ENCODE peak calls at places on chromosomes 2 and 18, in eight cellular contexts. W is SK-N-SH, U is trophoblast cell, D is MM.1S, C is neuronal stem cell, G is GM23248, H is GM23338, I is neural progenitor cell. A is an unnamed sample.

GRCh38 chr18:45654677-45655076 is 39.4 kb downstream of the SLC14A2 start:
- DNase-seq in W (no peak), U (no peak), D (no peak), C (no peak), G (no peak), H (no peak), I (no peak), A (no peak)

GRCh38 chr2:207167129-207167923 is 1.6 kb upstream of the KLF7 start:
- DNase-seq in W (no peak), U (no peak), D (no peak), C (no peak), G (peak), H (no peak), I (no peak), A (no peak)

GRCh38 chr2:172999641-173000387 is 75.8 kb upstream of the MAP3K20 start:
- DNase-seq in W (no peak), U (no peak), D (no peak), C (no peak), G (peak), H (no peak), I (no peak), A (no peak)

GRCh38 chr2:28558918-28559317 is 63.1 kb downstream of the PLB1 start:
- DNase-seq in W (no peak), U (no peak), D (no peak), C (no peak), G (no peak), H (no peak), I (no peak), A (no peak)

GRCh38 chr2:86831537-86831936 is 30.1 kb downstream of the CD8B start:
- DNase-seq in W (no peak), U (no peak), D (no peak), C (no peak), G (no peak), H (no peak), I (no peak), A (no peak)

GRCh38 chr2:20135631-20136050 is 84.2 kb upstream of the LAPTM4A start:
- DNase-seq in W (peak), U (peak), D (peak), C (peak), G (peak), H (peak), I (peak), A (peak)

GRCh38 chr2:234863043-234863934 is 88.5 kb upstream of the SH3BP4 start:
- DNase-seq in W (no peak), U (peak), D (no peak), C (no peak), G (peak), H (peak), I (no peak), A (peak)

GRCh38 chr18:25830787-25831186 is 259.6 kb downstream of the SS18 start:
- DNase-seq in W (no peak), U (peak), D (no peak), C (no peak), G (peak), H (no peak), I (no peak), A (peak)

DNA sequence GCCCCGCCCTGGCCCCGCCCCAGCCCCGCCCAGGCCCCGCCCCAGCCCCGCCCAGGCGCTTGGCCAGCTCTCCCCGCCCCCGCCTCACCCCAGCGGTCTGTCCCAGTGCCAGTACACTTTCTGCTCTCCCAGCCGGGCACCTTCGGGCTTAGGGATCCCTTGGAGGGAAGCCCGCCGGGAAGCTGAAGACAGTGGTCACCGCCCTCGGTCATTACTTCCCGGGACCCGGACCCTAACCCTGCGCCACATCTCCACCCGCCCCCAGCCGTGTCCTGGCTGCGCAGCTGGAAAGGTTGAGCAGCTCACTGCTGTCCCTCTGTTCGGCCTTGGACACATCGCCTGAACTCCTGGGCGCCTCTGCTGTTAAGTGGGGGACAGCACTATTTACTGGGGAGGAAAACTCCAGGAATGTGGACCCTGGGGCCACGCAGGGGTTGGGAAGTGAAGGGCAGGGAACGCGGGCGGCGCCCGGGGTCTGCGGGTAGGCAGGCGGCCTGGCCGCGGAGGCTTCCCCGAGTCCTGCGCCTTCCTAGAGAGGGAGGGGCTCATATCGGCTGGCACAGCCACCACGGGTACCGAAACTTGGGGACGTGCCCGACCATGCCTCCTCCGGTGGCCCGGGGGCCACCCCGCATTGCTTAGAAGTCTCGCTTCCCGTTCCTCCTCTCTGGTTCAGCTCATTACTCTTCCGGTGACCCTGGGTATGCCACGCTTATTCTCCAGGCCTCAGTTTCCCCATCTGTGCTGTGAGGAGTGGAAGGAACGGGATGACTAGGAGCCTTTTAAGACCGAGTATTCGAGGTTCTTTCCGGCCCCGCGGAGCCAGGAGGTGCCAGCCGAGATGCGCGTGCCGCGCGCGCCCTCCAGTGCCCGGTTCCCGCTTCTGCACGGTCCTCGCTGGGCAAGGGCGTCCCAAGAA is 121.0 kb downstream of the GYPC start:
- DNase-seq in W (peak), U (peak), D (peak), C (peak), G (peak), H (peak), I (peak), A (peak)
- H2AFZ ChIP-seq in W (no peak), U (peak), D (peak), C (peak), G (peak), H (peak), I (peak), A (peak)

GRCh38 chr2:178267660-178268059 is 73.3 kb downstream of the OSBPL6 start:
- DNase-seq in W (no peak), U (no peak), D (no peak), C (no peak), G (no peak), H (no peak), I (no peak), A (no peak)

GRCh38 chr2:178271629-178272333 is 77.5 kb downstream of the OSBPL6 start:
- DNase-seq in W (no peak), U (no peak), D (no peak), C (no peak), G (peak), H (no peak), I (no peak), A (peak)

GRCh38 chr2:178269825-178270224 is 75.5 kb downstream of the OSBPL6 start:
- DNase-seq in W (no peak), U (no peak), D (no peak), C (no peak), G (no peak), H (no peak), I (no peak), A (no peak)

GRCh38 chr2:178268435-178268834 is 74.1 kb downstream of the OSBPL6 start:
- DNase-seq in W (no peak), U (no peak), D (no peak), C (no peak), G (peak), H (no peak), I (no peak), A (no peak)

DNA sequence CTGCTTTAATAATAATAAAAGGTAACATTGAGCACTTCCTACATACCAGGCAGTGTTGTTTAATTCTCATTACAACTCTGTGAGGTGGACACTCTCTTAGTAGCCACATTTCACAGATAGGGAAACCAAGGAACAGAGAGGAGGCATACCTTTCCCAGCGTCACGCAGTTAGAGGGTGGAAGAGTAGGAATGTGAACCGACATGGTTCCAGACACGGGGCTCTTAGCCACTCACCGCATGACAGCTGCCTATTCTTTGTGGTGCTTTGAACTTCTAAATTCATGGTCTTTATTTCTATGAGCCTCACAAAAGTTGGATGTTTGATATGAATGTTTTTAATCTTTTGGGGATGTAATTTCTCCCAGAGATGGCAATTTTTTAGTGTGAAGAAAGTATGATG is 76.0 kb downstream of the OSBPL6 start:
- DNase-seq in W (no peak), U (no peak), D (no peak), C (no peak), G (no peak), H (no peak), I (no peak), A (no peak)
- H3K27ac ChIP-seq in W (no peak), U (no peak), D (no peak), C (no peak), G (no peak), H (no peak), I (no peak), A (no peak)

GRCh38 chr2:215914777-215915165 is 98.6 kb downstream of the MREG start:
- DNase-seq in W (no peak), U (no peak), D (no peak), C (no peak), G (no peak), H (no peak), I (no peak), A (no peak)

GRCh38 chr2:215918901-215919585 is 94.3 kb downstream of the MREG start:
- DNase-seq in W (no peak), U (no peak), D (no peak), C (no peak), G (peak), H (no peak), I (no peak), A (no peak)

GRCh38 chr2:215920244-215921100 is 92.9 kb downstream of the MREG start:
- DNase-seq in W (peak), U (peak), D (peak), C (peak), G (peak), H (peak), I (peak), A (peak)

GRCh38 chr2:215919624-215920243 is 93.6 kb downstream of the MREG start:
- DNase-seq in W (peak), U (no peak), D (no peak), C (no peak), G (no peak), H (no peak), I (no peak), A (no peak)

DNA sequence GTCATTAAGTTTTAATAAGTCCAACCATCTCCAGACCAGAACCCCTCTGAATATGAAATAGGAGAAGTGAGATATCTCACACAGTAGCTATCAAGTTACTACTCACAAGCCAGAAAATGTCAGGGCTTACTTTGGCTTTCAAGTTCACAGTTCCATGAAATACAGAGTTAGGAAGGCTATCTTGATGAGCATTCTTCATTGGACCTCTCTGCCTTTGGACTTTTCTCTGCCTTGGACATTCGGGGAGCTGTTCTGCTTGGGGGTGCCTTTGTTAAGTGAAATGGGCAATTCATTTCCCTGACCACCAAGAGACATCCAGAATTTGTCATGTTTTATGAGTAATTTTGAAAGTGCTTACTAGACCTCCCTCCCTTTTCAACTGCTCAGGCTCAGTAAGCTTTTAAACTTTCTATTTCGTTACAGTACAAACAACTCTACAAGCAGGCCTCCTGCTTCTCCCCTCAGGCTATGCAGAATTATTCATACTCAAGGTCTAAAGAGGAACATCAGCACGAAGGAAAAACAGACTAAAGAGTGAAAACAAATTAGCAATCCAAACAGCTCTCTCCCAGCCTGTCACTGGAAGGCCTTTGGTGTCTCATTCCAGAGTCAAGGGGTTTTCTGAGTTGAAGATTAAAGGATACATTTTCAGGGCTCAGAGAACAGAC is 95.3 kb downstream of the MREG start:
- DNase-seq in W (no peak), U (peak), D (peak), C (no peak), G (peak), H (no peak), I (no peak), A (peak)
- H2AFZ ChIP-seq in W (peak), U (no peak), D (peak), C (peak), G (peak), H (no peak), I (no peak), A (peak)

DNA sequence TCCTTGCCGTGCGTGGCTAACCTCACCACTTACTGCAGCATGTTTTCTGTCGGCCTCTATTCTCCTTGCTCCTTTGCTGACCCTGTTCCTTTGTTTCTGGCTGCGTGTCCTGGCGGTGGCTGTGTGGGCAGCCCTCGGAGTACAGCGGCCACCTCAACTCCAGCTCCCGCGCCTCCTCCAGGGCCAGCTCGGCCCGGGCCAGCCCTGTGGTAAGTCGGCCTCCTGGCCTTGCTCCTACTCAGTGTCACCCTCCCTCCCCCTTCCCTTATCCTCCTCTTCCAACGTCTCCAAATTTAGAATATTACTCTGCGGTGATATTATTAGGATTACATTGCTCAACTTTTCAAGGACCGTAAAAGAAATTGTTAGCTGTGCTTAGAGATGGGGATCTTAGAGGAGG is 59.5 kb upstream of the RBM44 start:
- DNase-seq in W (no peak), U (no peak), D (no peak), C (no peak), G (no peak), H (no peak), I (no peak), A (no peak)
- H3K27ac ChIP-seq in W (no peak), U (no peak), D (no peak), C (no peak), G (no peak), H (no peak), I (no peak), A (no peak)

GRCh38 chr2:40820319-40820718 is 368.4 kb upstream of the SLC8A1 start:
- DNase-seq in W (no peak), U (no peak), D (no peak), C (no peak), G (peak), H (no peak), I (no peak), A (no peak)

GRCh38 chr2:40824269-40824668 is 372.4 kb upstream of the SLC8A1 start:
- DNase-seq in W (no peak), U (no peak), D (no peak), C (no peak), G (no peak), H (no peak), I (no peak), A (no peak)

GRCh38 chr2:40827371-40827770 is 375.5 kb upstream of the SLC8A1 start:
- DNase-seq in W (peak), U (no peak), D (no peak), C (no peak), G (no peak), H (no peak), I (no peak), A (no peak)

GRCh38 chr2:40823465-40823864 is 371.6 kb upstream of the SLC8A1 start:
- DNase-seq in W (no peak), U (no peak), D (peak), C (no peak), G (no peak), H (no peak), I (no peak), A (no peak)
- H2AFZ ChIP-seq in W (no peak), U (no peak), D (no peak), C (no peak), G (no peak), H (no peak), I (no peak), A (no peak)

DNA sequence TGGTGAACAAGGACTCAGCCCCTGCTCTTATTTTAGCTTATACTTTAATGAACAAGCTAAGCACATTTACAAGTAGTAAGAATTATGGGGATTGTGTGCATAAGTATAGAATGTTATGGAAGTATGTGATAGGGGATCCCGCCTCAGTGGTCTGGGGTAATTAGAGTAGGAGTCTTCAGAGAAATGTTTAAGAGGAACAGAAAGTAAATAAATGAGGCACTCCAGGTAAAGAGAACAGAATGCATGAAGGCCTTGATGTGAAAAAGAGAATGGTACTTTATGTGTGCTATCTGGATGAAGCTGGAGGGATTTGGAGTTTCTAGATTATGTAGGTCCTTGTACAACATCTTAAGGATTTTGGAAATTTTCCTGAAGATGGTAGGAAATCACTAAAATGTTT is 76.6 kb downstream of the BMPR2 start:
- DNase-seq in W (no peak), U (no peak), D (no peak), C (no peak), G (no peak), H (no peak), I (no peak), A (no peak)
- H3K27ac ChIP-seq in W (no peak), U (no peak), D (no peak), C (no peak), G (no peak), H (no peak), I (no peak), A (no peak)

GRCh38 chr2:157267476-157267875 is 10.0 kb downstream of the GALNT5 start:
- DNase-seq in W (no peak), U (no peak), D (peak), C (no peak), G (no peak), H (no peak), I (no peak), A (no peak)

GRCh38 chr2:157264099-157264498 is 6.6 kb downstream of the GALNT5 start:
- DNase-seq in W (no peak), U (peak), D (no peak), C (no peak), G (peak), H (no peak), I (no peak), A (no peak)

GRCh38 chr2:157262248-157262647 is 4.7 kb downstream of the GALNT5 start:
- DNase-seq in W (no peak), U (no peak), D (no peak), C (no peak), G (no peak), H (no peak), I (no peak), A (no peak)

GRCh38 chr2:157269060-157269459 is 11.6 kb downstream of the GALNT5 start:
- DNase-seq in W (no peak), U (no peak), D (no peak), C (no peak), G (no peak), H (no peak), I (no peak), A (no peak)

DNA sequence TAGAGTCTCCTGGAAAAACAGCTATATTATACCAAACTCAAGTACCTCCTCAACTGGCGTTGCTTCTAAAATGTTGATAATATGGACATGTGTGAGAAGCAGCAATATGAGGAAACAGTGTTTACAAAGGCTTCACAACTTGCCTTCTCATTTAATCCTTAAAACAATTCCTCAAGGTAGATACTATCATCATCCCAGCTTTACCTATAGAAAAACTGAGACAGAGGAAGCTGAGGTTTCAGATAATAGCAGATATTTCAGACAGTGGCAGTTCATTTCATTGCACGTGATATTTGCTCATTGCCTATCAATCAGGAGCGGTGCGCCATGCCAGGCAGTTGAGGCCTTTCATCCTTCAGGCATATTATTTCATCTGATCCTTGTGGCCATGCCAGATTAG is 8.3 kb downstream of the GALNT5 start:
- DNase-seq in W (no peak), U (no peak), D (no peak), C (no peak), G (no peak), H (no peak), I (no peak), A (no peak)
- H2AFZ ChIP-seq in W (no peak), U (no peak), D (no peak), C (no peak), G (no peak), H (peak), I (peak), A (no peak)

DNA sequence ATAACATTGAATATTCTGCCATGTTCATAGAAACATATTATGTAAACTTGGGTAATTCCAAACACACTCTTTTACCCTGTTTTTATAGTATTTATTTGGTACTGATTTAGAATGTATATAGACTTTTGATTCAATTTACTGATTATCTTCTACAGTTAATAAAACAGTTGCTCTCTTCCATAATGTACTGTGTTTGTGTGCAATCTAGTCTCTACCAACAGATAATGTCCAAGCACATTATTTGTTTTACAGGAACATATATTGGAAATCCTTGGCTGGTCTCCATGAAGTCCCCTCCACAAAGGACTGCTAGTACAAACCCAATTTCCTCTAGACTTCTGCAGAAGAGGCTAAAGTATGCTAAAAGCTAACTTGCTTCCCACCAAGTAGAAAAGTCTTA is 386.6 kb downstream of the RND3 start:
- DNase-seq in W (no peak), U (no peak), D (no peak), C (no peak), G (no peak), H (no peak), I (no peak), A (no peak)
- H3K27ac ChIP-seq in W (no peak), U (no peak), D (no peak), C (no peak), G (no peak), H (no peak), I (peak), A (no peak)

DNA sequence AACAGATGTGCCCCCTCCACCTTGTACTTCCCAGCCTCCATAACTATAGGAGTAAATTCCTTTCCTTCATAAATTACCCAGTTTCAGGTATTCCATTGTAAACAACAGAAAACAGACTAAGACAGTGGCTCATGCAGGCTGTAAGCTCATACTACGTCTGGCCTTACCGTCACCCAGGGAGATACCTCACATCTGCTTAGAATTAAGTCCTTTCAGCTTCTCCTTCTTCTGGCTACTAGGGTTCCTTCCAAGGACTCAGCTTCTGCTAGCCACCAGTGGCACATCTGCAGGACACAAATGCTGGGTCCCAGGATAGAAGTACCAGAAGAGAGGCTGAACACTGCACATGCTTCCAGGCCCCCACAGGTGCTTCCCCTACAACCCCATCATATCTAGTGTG is 22.4 kb upstream of the FEZ2 start:
- DNase-seq in W (no peak), U (no peak), D (no peak), C (no peak), G (no peak), H (no peak), I (no peak), A (no peak)
- H2AFZ ChIP-seq in W (no peak), U (no peak), D (no peak), C (no peak), G (no peak), H (no peak), I (no peak), A (no peak)

A was measured in hepatocyte.